ENCODE peak calls at places on chromosomes 6 and 20, in six cellular contexts. S, U, D, R, L and C are unnamed samples.
A peak's percentile ranks its signal among the peaks of the same experiment; 100 is the strongest.

GRCh38 chr6:52598123-52598823 is 21.4 kb upstream of the TRAM2 start:
- DNase-seq in D (peak; percentile 46), L (peak; percentile 84), U (peak; percentile 58), S (no peak), R (no peak), C (peak; percentile 27)

GRCh38 chr6:56106231-56106630 is 141.1 kb downstream of the COL21A1 start:
- DNase-seq in R (no peak), L (no peak), S (no peak), D (no peak), U (no peak), C (no peak)

GRCh38 chr6:169188051-169188863 is 65.4 kb downstream of the THBS2 start:
- DNase-seq in R (peak; percentile 43), L (no peak), D (no peak), S (no peak), U (no peak), C (no peak)

GRCh38 chr6:73388433-73388799 is 6.2 kb upstream of the DDX43 start:
- DNase-seq in U (no peak), S (no peak), D (no peak), L (no peak), R (no peak), C (no peak)

GRCh38 chr6:22043284-22043962 is 253.4 kb downstream of the PRL start:
- DNase-seq in L (no peak), U (no peak), R (no peak), D (no peak), S (no peak), C (no peak)

GRCh38 chr6:149450679-149451360 is 34.0 kb downstream of the ZC3H12D start:
- DNase-seq in L (peak; percentile 74), D (peak; percentile 50), R (peak; percentile 92), U (no peak), S (no peak), C (no peak)

GRCh38 chr6:41522780-41523548 is 23.2 kb upstream of the FOXP4 start:
- DNase-seq in R (peak; percentile 43), D (no peak), U (no peak), L (no peak), S (no peak), C (no peak)

GRCh38 chr6:110042670-110043296 is 64.7 kb downstream of the GPR6 start:
- DNase-seq in D (no peak), L (no peak), S (no peak), U (no peak), R (no peak), C (no peak)

GRCh38 chr20:7155794-7156193 is 388.3 kb downstream of the BMP2 start:
- DNase-seq in D (no peak), L (no peak), U (no peak), S (no peak), R (no peak), C (no peak)

GRCh38 chr20:23225407-23226060 is 125.1 kb upstream of the NXT1 start:
- DNase-seq in R (no peak), L (peak; percentile 84), S (no peak), D (peak; percentile 67), U (no peak), C (no peak)

GRCh38 chr6:29887330-29887818 is 55.0 kb upstream of the HLA-A start:
- DNase-seq in U (no peak), R (no peak), L (peak; percentile 84), D (peak; percentile 55), S (no peak), C (no peak)

GRCh38 chr20:55166063-55166462 is 690.7 kb downstream of the DOK5 start:
- DNase-seq in S (no peak), U (peak; percentile 47), D (no peak), R (no peak), L (no peak), C (no peak)

GRCh38 chr6:131958551-131959470 is 7.6 kb upstream of the CCN2 start:
- DNase-seq in D (peak; percentile 57), U (no peak), R (no peak), L (no peak), S (no peak), C (no peak)

GRCh38 chr6:44487002-44487401 is 99.5 kb downstream of the CDC5L start:
- DNase-seq in L (no peak), S (no peak), U (no peak), D (no peak), R (no peak), C (no peak)

GRCh38 chr6:37821449-37821848 is 1.9 kb downstream of the ZFAND3 start:
- DNase-seq in S (no peak), R (no peak), L (no peak), U (no peak), D (no peak), C (no peak)

GRCh38 chr20:24519476-24519875 is 50.0 kb downstream of the SYNDIG1 start:
- DNase-seq in L (no peak), D (no peak), R (no peak), S (no peak), U (no peak), C (no peak)

GRCh38 chr6:32794510-32794909 is 22.3 kb downstream of the HLA-DOB start:
- DNase-seq in S (no peak), L (no peak), D (no peak), U (no peak), R (no peak), C (no peak)

GRCh38 chr6:31736026-31736767 is at the start of gene CLIC1:
- DNase-seq in U (peak; percentile 50), R (peak; percentile 93), S (peak; percentile 55), L (peak; percentile 95), D (peak; percentile 87), C (peak; percentile 88)

GRCh38 chr6:107108201-107108890 is 7.0 kb downstream of the BEND3 start:
- DNase-seq in S (no peak), U (no peak), R (no peak), D (no peak), L (peak; percentile 29), C (no peak)

GRCh38 chr6:140773276-140773675 is 1359.4 kb upstream of the GJE1 start:
- DNase-seq in S (no peak), L (no peak), R (no peak), D (no peak), U (no peak), C (no peak)

GRCh38 chr6:52524921-52525320 is 51.9 kb downstream of the TRAM2 start:
- DNase-seq in U (no peak), S (no peak), L (no peak), D (no peak), R (no peak), C (no peak)

GRCh38 chr6:137873273-137873762 is 6.3 kb downstream of the TNFAIP3 start:
- DNase-seq in R (no peak), L (peak; percentile 93), S (peak; percentile 95), U (no peak), D (peak; percentile 78), C (no peak)

GRCh38 chr6:121522771-121523386 is 87.4 kb downstream of the GJA1 start:
- DNase-seq in U (no peak), S (no peak), L (no peak), D (no peak), R (no peak), C (no peak)

GRCh38 chr6:38482466-38482865 is 157.3 kb downstream of the BTBD9 start:
- DNase-seq in S (no peak), U (no peak), D (no peak), R (no peak), L (no peak), C (no peak)

GRCh38 chr6:26028753-26029569 is 58.3 kb upstream of the HFE start:
- DNase-seq in S (no peak), L (no peak), D (no peak), U (no peak), R (no peak), C (no peak)

GRCh38 chr6:26028212-26028752 is 58.9 kb upstream of the HFE start:
- DNase-seq in U (no peak), D (no peak), S (no peak), L (no peak), R (no peak), C (no peak)

GRCh38 chr6:26026833-26027490 is 60.3 kb upstream of the HFE start:
- DNase-seq in L (peak; percentile 96), D (peak; percentile 93), S (peak; percentile 100), R (no peak), U (peak; percentile 85), C (peak; percentile 90)

GRCh38 chr6:26025894-26026832 is 61.1 kb upstream of the HFE start:
- DNase-seq in S (peak; percentile 89), D (peak; percentile 97), R (no peak), U (peak; percentile 93), L (peak; percentile 99), C (peak; percentile 94)

DNA sequence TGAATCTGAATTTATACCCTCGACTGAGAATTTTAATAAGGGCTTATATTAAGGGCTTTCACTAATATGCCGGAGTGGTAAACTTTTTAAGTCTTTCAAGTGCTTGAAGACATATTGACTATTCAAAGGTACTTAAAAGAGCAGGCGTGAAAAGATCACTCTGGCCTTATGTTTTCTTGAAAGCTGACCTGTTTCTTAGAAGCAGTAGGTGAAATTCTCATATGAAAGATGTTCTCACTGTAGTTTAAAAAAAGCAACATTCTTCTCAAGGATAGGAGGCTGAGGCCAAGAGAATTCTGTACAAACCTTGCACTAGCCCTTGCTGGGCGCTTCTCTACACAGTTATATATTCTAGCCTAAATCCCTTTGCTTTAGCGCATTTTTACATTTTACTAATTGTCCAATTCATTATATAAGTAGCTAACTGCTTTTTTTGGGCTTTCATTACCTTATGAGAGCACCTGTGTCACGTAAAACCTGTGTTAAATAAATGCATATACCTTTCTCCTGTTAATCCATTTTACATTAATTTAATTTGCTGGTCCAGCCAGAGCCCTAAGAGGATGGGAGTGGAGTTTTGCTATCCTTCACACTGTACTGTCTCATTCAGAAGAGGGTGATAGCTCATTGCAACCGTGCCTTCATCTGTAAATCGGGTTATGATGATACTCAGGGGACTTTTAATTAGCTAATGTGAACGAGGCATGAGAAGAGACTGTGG is 59.6 kb upstream of the HFE start:
- DNase-seq in L (no peak), U (no peak), S (no peak), D (no peak), R (no peak), C (no peak)
- H3K4me3 ChIP-seq in L (peak overlapping the region; percentile 76), U (peak overlapping the region; percentile 75), S (peak overlapping the region; percentile 35), D (peak overlapping the region; percentile 60), R (peak overlapping the region; percentile 62), C (peak overlapping the region; percentile 81)

DNA sequence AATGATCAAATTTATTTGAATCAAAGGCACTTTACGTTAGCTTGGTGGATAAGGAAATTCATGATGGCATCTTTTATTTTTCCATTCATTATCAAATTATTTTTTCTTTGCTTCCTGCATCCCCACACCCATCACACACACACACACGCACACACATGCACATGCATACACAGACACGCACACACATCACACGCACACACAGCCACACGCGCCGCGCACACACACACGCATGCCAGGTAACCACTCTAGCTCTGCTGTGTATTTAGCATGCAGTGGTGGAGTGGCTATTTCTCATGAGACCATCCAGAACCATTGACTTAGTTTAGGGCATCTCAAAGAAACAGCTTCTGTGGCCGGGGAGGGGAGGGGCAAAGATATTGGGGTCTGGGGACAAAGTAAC is 47.0 kb downstream of the GNAS start:
- DNase-seq in L (no peak), U (no peak), R (peak; percentile 60), S (no peak), D (no peak), C (no peak)
- TF ChIP-seq POLR2AphosphoS5 in L (no peak), U (peak; percentile 77), R (no peak), S (peak; percentile 60), D (no peak), C (no peak)

DNA sequence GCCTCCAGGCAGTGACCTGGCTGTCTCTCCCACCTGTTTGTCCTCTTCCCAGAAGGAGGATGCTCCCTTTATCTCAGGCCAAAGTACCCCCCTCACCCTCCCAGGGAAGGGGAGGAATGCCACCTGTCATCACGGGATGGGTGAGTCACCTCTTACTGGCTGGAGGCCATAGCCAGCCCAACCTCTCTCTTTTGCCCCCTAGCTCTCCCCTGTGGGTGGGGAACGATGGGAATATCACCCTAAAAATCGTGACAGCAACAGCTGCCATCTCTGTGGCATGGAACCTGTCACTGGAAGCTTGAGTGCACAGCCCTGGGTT is 137.5 kb upstream of the PTPN1 start:
- DNase-seq in L (no peak), R (no peak), D (no peak), S (no peak), U (no peak), C (no peak)
- TF ChIP-seq POLR2A in L (no peak), R (no peak), D (no peak), S (no peak), U (no peak), C (no peak)

GRCh38 chr20:47358672-47359532 is 2.4 kb upstream of the ZMYND8 start:
- DNase-seq in L (peak; percentile 94), U (no peak), D (peak; percentile 91), S (no peak), R (no peak), C (peak; percentile 97)
- H3K4me3 ChIP-seq in L (peak overlapping the region; percentile 18), U (peak overlapping the region; percentile 14), D (no peak overlapping the region), S (no peak overlapping the region), R (no peak overlapping the region), C (peak overlapping the region; percentile 55)